ENCODE peak calls at places on chromosomes 4 and X, in four cellular contexts. S is COR-L47, F is hepatic stellate cell, C is cardiac muscle cell. D is an unnamed sample.

GRCh38 chr4:77930154-77930553 is 67.5 kb downstream of the MRPL1 start:
- DNase-seq in S (no peak), F (no peak), C (no peak), D (no peak)

GRCh38 chrX:143336261-143336660 is 181.0 kb downstream of the SPANXN3 start:
- DNase-seq in C (peak), S (no peak), F (no peak), D (no peak)

GRCh38 chrX:43559643-43560042 is 96.5 kb upstream of the MAOA start:
- DNase-seq in F (peak), C (peak), S (peak), D (peak)

GRCh38 chrX:13398073-13398823 is 78.4 kb upstream of the ATXN3L start:
- DNase-seq in S (no peak), F (peak), C (peak), D (peak)

GRCh38 chr4:165605811-165606210 is 227.0 kb downstream of the CPE start:
- DNase-seq in S (no peak), F (no peak), C (no peak), D (no peak)

GRCh38 chr4:89290727-89291126 is 16.9 kb downstream of the GPRIN3 start:
- DNase-seq in S (no peak), C (no peak), F (no peak), D (no peak)

GRCh38 chrX:129561453-129561852 is 21.4 kb downstream of the OCRL start:
- DNase-seq in F (no peak), C (no peak), S (no peak), D (no peak)

GRCh38 chrX:10296581-10296980 is 139.8 kb downstream of the CLCN4 start:
- DNase-seq in F (peak), S (no peak), C (peak), D (peak)

GRCh38 chr4:187598246-187598645 is 397.3 kb upstream of the ZFP42 start:
- DNase-seq in F (peak), C (no peak), S (no peak), D (peak)

GRCh38 chr4:8192748-8193738 is 6.0 kb upstream of the SH3TC1 start:
- DNase-seq in F (no peak), S (peak), C (peak), D (peak)

GRCh38 chr4:13386405-13387107 is 97.6 kb downstream of the RAB28 start:
- DNase-seq in F (no peak), S (no peak), C (no peak), D (no peak)

GRCh38 chrX:68693481-68694410 is 46.3 kb downstream of the STARD8 start:
- DNase-seq in S (no peak), F (peak), C (peak), D (peak)

GRCh38 chr4:19298998-19299397 is 952.7 kb upstream of the SLIT2 start:
- DNase-seq in F (no peak), C (peak), S (no peak), D (peak)

GRCh38 chrX:77924320-77924859 is 13.9 kb downstream of the ATP7A start:
- DNase-seq in S (no peak), F (no peak), C (no peak), D (no peak)

GRCh38 chr4:182738283-182739047 is 178.7 kb downstream of the DCTD start:
- DNase-seq in F (no peak), S (no peak), C (no peak), D (peak)

GRCh38 chr4:52869196-52869595 is 7.1 kb downstream of the RASL11B start:
- DNase-seq in C (peak), F (no peak), S (no peak), D (peak)

GRCh38 chr4:729336-730315 is 24.0 kb downstream of the PCGF3 start:
- DNase-seq in C (no peak), S (no peak), F (no peak), D (no peak)

GRCh38 chr4:6348408-6348807 is 78.8 kb downstream of the WFS1 start:
- DNase-seq in F (no peak), S (no peak), C (no peak), D (no peak)

D was measured in EH.